ENCODE peak calls at places on chromosome 21, in five cellular contexts. R, G, L, D and U are unnamed samples.

GRCh38 chr21:37101384-37101783 is 28.3 kb downstream of the TTC3 start:
- DNase-seq in R (no peak), G (no peak), L (no peak), D (no peak), U (no peak)

GRCh38 chr21:46116189-46116845 is 18.4 kb downstream of the COL6A2 start:
- DNase-seq in R (no peak), G (no peak), L (peak; percentile 2), D (peak; percentile 68), U (no peak)

GRCh38 chr21:35503646-35504045 is 454.5 kb upstream of the RUNX1 start:
- DNase-seq in R (no peak), G (no peak), L (no peak), D (no peak), U (no peak)

GRCh38 chr21:32256873-32257620 is 21.8 kb downstream of the MIS18A start:
- DNase-seq in R (no peak), G (no peak), L (no peak), D (peak; percentile 93), U (no peak)

GRCh38 chr21:44054710-44055109 is 42.6 kb downstream of the TRAPPC10 start:
- DNase-seq in R (no peak), G (no peak), L (no peak), D (peak; percentile 46), U (no peak)

GRCh38 chr21:15004721-15005370 is 60.0 kb downstream of the NRIP1 start:
- DNase-seq in R (no peak), G (no peak), L (no peak), D (no peak), U (no peak)

GRCh38 chr21:42751866-42752265 is 98.4 kb downstream of the PDE9A start:
- DNase-seq in R (no peak), G (no peak), L (no peak), D (no peak), U (no peak)

GRCh38 chr21:28884976-28885852 is 107.5 kb downstream of the LTN1 start:
- DNase-seq in R (peak; percentile 84), G (peak; percentile 65), L (peak; percentile 79), D (peak; percentile 94), U (peak; percentile 98)

GRCh38 chr21:36471254-36471723 is 8.6 kb downstream of the CLDN14 start:
- DNase-seq in R (no peak), G (no peak), L (no peak), D (no peak), U (no peak)